ENCODE peak calls at places on chromosomes 16 and 17, in six cellular contexts. L, I, H, S, G and N are unnamed samples.

GRCh38 chr17:68771867-68772515 is 170.8 kb upstream of the FAM20A start:
- DNase-seq in L (no peak), I (no peak), H (peak), S (peak), G (no peak), N (no peak)

GRCh38 chr16:68432701-68433100 is 15.6 kb downstream of the SMPD3 start:
- DNase-seq in L (no peak), I (no peak), H (no peak), S (no peak), G (no peak), N (no peak)

GRCh38 chr17:30302241-30302640 is 10.5 kb upstream of the BLMH start:
- DNase-seq in L (no peak), I (no peak), H (no peak), S (no peak), G (no peak), N (no peak)

GRCh38 chr17:46943511-46944393 is 20.8 kb downstream of the GOSR2 start:
- DNase-seq in L (no peak), I (no peak), H (peak), S (peak), G (peak), N (peak)

GRCh38 chr16:49698416-49698815 is 157.5 kb downstream of the ZNF423 start:
- DNase-seq in L (no peak), I (no peak), H (peak), S (no peak), G (no peak), N (no peak)

GRCh38 chr17:44132275-44132821 is 8.9 kb upstream of the HDAC5 start:
- DNase-seq in L (no peak), I (no peak), H (no peak), S (no peak), G (no peak), N (no peak)

GRCh38 chr16:31199430-31200041 is 3.0 kb downstream of the PYCARD start:
- DNase-seq in L (no peak), I (no peak), H (no peak), S (no peak), G (no peak), N (no peak)

GRCh38 chr16:49588729-49589384 is 215.3 kb downstream of the C16orf78 start:
- DNase-seq in L (no peak), I (no peak), H (no peak), S (peak), G (no peak), N (peak)

GRCh38 chr17:5364156-5364555 is 55.3 kb downstream of the NUP88 start:
- DNase-seq in L (no peak), I (no peak), H (no peak), S (peak), G (no peak), N (no peak)

GRCh38 chr17:80621335-80622169 is 76.9 kb downstream of the RPTOR start:
- DNase-seq in L (no peak), I (no peak), H (no peak), S (no peak), G (no peak), N (no peak)

GRCh38 chr16:12470311-12471229 is 333.1 kb downstream of the CPPED1 start:
- DNase-seq in L (no peak), I (no peak), H (no peak), S (peak), G (peak), N (no peak)

GRCh38 chr17:36144014-36144413 is 32.4 kb downstream of the TBC1D3B start:
- DNase-seq in L (no peak), I (no peak), H (no peak), S (no peak), G (no peak), N (no peak)

GRCh38 chr17:4706121-4706520 is 2.2 kb upstream of the PELP1 start:
- DNase-seq in L (no peak), I (no peak), H (no peak), S (peak), G (no peak), N (no peak)

GRCh38 chr16:77637939-77638338 is 84.4 kb upstream of the NUDT7 start:
- DNase-seq in L (no peak), I (no peak), H (no peak), S (no peak), G (no peak), N (no peak)

GRCh38 chr17:39753514-39754160 is 15.9 kb downstream of the GRB7 start:
- DNase-seq in L (no peak), I (no peak), H (no peak), S (no peak), G (peak), N (peak)
- TF ChIP-seq POLR2A in L (no peak), I (no peak), H (no peak), S (no peak), G (no peak), N (no peak)

GRCh38 chr17:76240461-76241204 is at the start of gene RNF157:
- DNase-seq in L (peak), I (no peak), H (no peak), S (peak), G (peak), N (no peak)
- TF ChIP-seq POLR2A in L (no peak), I (no peak), H (peak), S (no peak), G (no peak), N (no peak)

GRCh38 chr17:58326609-58327341 is 1.8 kb downstream of the TSPOAP1 start:
- DNase-seq in L (no peak), I (no peak), H (no peak), S (no peak), G (no peak), N (no peak)

GRCh38 chr17:58325289-58325726 is 3.3 kb downstream of the TSPOAP1 start:
- DNase-seq in L (no peak), I (no peak), H (no peak), S (no peak), G (no peak), N (no peak)

GRCh38 chr17:58324409-58325288 is 3.9 kb downstream of the TSPOAP1 start:
- DNase-seq in L (no peak), I (no peak), H (no peak), S (peak), G (no peak), N (peak)

GRCh38 chr17:58327363-58328194 is 1.0 kb downstream of the TSPOAP1 start:
- DNase-seq in L (no peak), I (no peak), H (no peak), S (no peak), G (no peak), N (no peak)

DNA sequence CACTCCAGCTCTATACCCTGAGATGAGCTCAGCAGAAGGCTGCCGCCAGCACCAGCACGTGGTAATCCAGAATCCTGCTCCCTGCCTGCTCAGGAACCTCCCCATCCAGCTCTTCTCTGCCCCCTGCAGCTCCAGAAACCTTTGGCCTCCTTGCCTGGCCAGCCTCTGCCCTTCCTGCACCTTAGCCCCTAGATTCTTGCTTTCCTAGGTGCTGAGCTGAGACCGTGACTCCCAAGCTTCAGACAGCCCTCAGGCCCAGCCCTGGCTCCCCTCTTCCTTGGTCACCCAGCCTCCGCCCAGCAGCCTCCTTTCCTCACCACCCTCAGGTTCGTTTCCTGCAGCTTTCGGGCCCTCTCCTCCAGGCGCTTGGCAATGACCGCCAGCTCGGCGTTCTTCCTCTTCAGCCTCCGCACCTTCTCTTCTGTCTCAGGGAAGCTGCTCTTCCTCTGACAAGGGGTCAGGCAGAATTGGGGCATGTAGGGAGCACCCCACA is 2.6 kb downstream of the TSPOAP1 start:
- DNase-seq in L (no peak), I (no peak), H (no peak), S (no peak), G (no peak), N (no peak)
- TF ChIP-seq POLR2A in L (no peak), I (no peak), H (no peak), S (no peak), G (no peak), N (no peak)

GRCh38 chr16:89119661-89120141 is 26.0 kb downstream of the ACSF3 start:
- DNase-seq in L (no peak), I (no peak), H (no peak), S (no peak), G (no peak), N (no peak)
- TF ChIP-seq POLR2A in L (no peak), I (no peak), H (no peak), S (no peak), G (no peak), N (no peak)

GRCh38 chr17:40564883-40565744 is at the start of gene CCR7:
- DNase-seq in L (peak), I (no peak), H (no peak), S (no peak), G (no peak), N (no peak)
- TF ChIP-seq POLR2A in L (no peak), I (no peak), H (no peak), S (no peak), G (no peak), N (no peak)

GRCh38 chr16:10834766-10835165 is 16.2 kb upstream of the TVP23A start:
- DNase-seq in L (no peak), I (no peak), H (no peak), S (no peak), G (no peak), N (no peak)
- TF ChIP-seq POLR2A in L (no peak), I (no peak), H (no peak), S (no peak), G (no peak), N (no peak)

GRCh38 chr17:18259621-18260331 is 686 bp upstream of the MIEF2 start:
- DNase-seq in L (no peak), I (no peak), H (no peak), S (peak), G (no peak), N (no peak)

GRCh38 chr17:18262111-18262510 is 1.6 kb downstream of the MIEF2 start:
- DNase-seq in L (no peak), I (no peak), H (no peak), S (no peak), G (no peak), N (no peak)

GRCh38 chr17:18261659-18262058 is 1.2 kb downstream of the MIEF2 start:
- DNase-seq in L (no peak), I (no peak), H (no peak), S (no peak), G (no peak), N (no peak)

GRCh38 chr17:18261146-18261515 is 669 bp downstream of the MIEF2 start:
- DNase-seq in L (no peak), I (peak), H (no peak), S (peak), G (peak), N (peak)

DNA sequence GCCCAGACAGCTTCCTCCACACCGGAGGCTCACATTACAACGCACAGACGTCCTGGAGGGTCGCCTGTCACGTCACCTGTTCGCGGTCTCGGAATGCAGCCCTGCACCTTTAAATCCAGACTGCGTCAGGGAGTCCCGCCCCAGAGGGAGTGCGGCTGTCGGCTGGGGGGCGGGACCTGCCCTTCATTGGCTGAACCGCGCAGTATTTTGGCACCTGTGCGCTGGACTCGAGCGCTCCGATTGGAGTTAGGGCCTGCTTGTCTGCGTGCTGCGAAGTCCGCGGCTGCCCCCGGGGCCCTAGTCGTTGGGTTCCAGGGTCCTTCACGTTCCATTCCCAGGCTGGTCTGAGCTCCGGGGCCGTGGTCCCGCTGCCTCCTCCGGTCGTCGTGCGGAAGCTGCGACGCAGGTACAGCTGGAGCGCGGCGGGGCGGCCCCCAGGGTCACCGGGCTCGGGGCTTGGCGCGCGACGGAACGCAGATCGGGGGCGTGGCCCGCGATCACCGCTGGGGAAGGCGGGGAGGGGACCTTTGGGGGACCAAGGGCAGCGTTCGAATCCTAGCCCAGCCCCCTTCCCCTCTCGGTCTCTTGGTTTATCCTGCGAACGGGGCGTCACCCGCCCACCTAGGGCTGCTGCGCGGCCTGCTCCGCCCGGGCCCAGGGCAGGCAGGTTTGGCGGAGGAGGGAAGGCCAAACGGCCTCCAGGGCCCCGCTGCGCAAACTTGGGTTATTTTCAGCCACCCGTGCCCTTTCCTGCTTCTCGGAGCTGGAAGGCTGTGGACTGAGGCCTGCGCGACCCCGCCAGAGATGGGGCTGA is at the start of gene MIEF2:
- DNase-seq in L (peak), I (peak), H (peak), S (peak), G (peak), N (peak)
- TF ChIP-seq POLR2A in L (no peak), I (no peak), H (peak), S (no peak), G (peak), N (peak)

GRCh38 chr16:85641305-85641704 is 28.2 kb downstream of the GSE1 start:
- DNase-seq in L (no peak), I (no peak), H (no peak), S (no peak), G (no peak), N (no peak)

GRCh38 chr16:85641776-85642176 is 28.7 kb downstream of the GSE1 start:
- DNase-seq in L (peak), I (no peak), H (no peak), S (no peak), G (peak), N (no peak)

GRCh38 chr16:85643631-85644030 is 30.5 kb downstream of the GSE1 start:
- DNase-seq in L (no peak), I (no peak), H (no peak), S (no peak), G (no peak), N (no peak)

GRCh38 chr16:85644093-85644712 is 31.1 kb downstream of the GSE1 start:
- DNase-seq in L (no peak), I (no peak), H (no peak), S (no peak), G (no peak), N (no peak)

DNA sequence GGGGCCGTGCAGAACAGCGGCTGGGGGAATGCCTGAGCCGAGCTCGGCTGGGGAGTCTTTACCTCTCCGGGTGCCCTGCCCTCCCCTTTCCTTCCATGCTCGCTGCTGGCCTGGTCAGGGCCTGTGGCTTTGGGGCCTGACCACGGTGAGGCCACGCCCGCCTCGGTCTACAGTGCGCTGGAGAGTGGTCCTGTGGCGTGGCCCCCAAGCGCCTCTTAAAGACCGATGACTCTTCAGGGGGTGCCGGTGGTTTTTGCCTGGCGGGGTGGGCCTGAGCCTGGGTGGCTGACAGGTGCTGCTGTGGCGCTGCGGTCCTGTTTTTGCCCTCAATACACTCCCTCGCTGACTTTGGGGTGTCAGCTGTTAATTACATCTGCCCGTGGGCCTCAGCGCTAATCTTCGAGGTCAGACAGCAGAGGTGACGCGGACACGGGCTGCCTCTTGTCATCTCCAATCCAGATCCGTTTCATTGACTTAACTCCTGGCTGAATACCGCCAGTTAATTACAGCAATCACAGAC is 29.7 kb downstream of the GSE1 start:
- DNase-seq in L (no peak), I (no peak), H (no peak), S (no peak), G (no peak), N (no peak)
- TF ChIP-seq POLR2A in L (no peak), I (no peak), H (no peak), S (no peak), G (no peak), N (no peak)

DNA sequence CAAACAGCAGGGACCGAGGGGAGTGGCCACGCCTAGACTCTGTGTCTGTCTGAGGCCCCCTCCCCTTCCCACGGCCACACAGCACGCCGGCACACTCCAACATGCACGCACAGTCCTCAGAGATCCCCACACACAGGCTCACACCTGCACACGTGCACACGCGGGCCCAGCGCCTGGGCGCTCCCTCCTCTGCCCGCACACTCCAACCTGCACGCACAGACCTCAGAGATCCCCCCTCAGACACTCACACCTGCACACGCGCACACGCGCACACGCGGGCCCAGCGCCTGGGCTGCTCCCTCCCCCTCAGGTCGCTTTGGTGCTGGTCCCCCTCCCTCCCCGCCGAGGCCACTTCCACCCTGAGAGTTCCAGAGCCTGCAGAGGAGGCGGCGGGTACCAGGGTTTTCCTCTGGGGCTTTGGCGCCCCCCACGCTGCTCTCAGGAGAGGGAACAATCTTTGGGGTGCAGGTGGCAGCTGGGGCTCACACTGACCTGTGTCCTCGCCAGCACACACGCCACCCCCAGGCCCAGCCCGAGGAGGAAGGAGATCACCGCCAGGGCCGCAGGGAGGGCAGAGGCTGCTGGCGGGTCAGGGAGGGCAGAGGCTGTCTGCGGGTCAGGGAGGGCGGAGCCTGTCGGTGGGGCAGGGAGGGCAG is 1.6 kb downstream of the CD7 start:
- DNase-seq in L (no peak), I (no peak), H (no peak), S (no peak), G (no peak), N (no peak)
- TF ChIP-seq POLR2A in L (no peak), I (no peak), H (no peak), S (no peak), G (no peak), N (no peak)